ENCODE peak calls at places on chromosomes 12 and 14, in four cellular contexts. Y is PC-3, J is hepatocyte, N is SK-N-SH. R is an unnamed sample.

GRCh38 chr14:23077962-23078361 is 17.0 kb downstream of the ACIN1 start:
- DNase-seq in Y (no peak), J (no peak), N (no peak), R (no peak)

GRCh38 chr12:119115296-119115905 is 63.3 kb upstream of the HSPB8 start:
- DNase-seq in Y (peak; percentile 74), J (peak; percentile 79), N (peak; percentile 75), R (peak; percentile 37)

GRCh38 chr12:7966558-7966957 is 30.6 kb upstream of the SLC2A3 start:
- DNase-seq in Y (no peak), J (no peak), N (no peak), R (no peak)

GRCh38 chr12:124923906-124924734 is 9.7 kb upstream of the UBC start:
- DNase-seq in Y (peak; percentile 83), J (no peak), N (no peak), R (no peak)

GRCh38 chr14:76773188-76773885 is 12.1 kb downstream of the VASH1 start:
- DNase-seq in Y (peak; percentile 80), J (peak; percentile 83), N (peak; percentile 69), R (no peak)

GRCh38 chr12:124400124-124400523 is 105.2 kb downstream of the RFLNA start:
- DNase-seq in Y (no peak), J (no peak), N (no peak), R (no peak)

GRCh38 chr12:131939007-131939406 is 9.9 kb downstream of the PUS1 start:
- DNase-seq in Y (no peak), J (no peak), N (no peak), R (no peak)

GRCh38 chr12:86249276-86249675 is 6.9 kb downstream of the MGAT4C start:
- DNase-seq in Y (no peak), J (no peak), N (no peak), R (no peak)

GRCh38 chr14:26719514-26719913 is 121.7 kb upstream of the NOVA1 start:
- DNase-seq in Y (peak; percentile 86), J (no peak), N (no peak), R (no peak)

GRCh38 chr14:78086342-78086741 is 83.8 kb upstream of the NRXN3 start:
- DNase-seq in Y (no peak), J (no peak), N (no peak), R (no peak)

GRCh38 chr12:42332301-42332894 is 6.4 kb downstream of the PPHLN1 start:
- DNase-seq in Y (peak; percentile 67), J (peak; percentile 59), N (peak; percentile 56), R (peak; percentile 58)

GRCh38 chr14:58864751-58865519 is 227.2 kb downstream of the DACT1 start:
- DNase-seq in Y (peak; percentile 58), J (peak; percentile 45), N (peak; percentile 50), R (no peak)

GRCh38 chr14:22471545-22472121 is 117.4 kb downstream of the DAD1 start:
- DNase-seq in Y (peak; percentile 75), J (peak; percentile 73), N (peak; percentile 48), R (peak; percentile 84)

GRCh38 chr12:46124848-46125619 is 134.7 kb upstream of the SCAF11 start:
- DNase-seq in Y (peak; percentile 80), J (peak; percentile 82), N (peak; percentile 39), R (peak; percentile 84)

GRCh38 chr12:57517187-57517586 is 3.1 kb downstream of the DDIT3 start:
- DNase-seq in Y (peak; percentile 40), J (no peak), N (no peak), R (no peak)

GRCh38 chr12:3732901-3733300 is 20.0 kb downstream of the CRACR2A start:
- DNase-seq in Y (peak; percentile 10), J (no peak), N (no peak), R (no peak)

GRCh38 chr12:7141351-7142005 is 11.3 kb downstream of the CLSTN3 start:
- DNase-seq in Y (no peak), J (no peak), N (no peak), R (no peak)

GRCh38 chr14:51479584-51480305 is 172.0 kb upstream of the FRMD6 start:
- DNase-seq in Y (peak; percentile 16), J (peak; percentile 16), N (no peak), R (no peak)

GRCh38 chr14:100405752-100406455 is 82.8 kb downstream of the SLC25A47 start:
- DNase-seq in Y (no peak), J (no peak), N (no peak), R (no peak)

GRCh38 chr12:120090211-120090610 is 26.3 kb downstream of the RAB35 start:
- DNase-seq in Y (no peak), J (no peak), N (no peak), R (no peak)

GRCh38 chr12:45130881-45131281 is 80.0 kb upstream of the DBX2 start:
- DNase-seq in Y (peak; percentile 86), J (peak; percentile 68), N (peak; percentile 65), R (peak; percentile 53)

GRCh38 chr12:57612711-57613426 is 1.6 kb downstream of the ARHGEF25 start:
- DNase-seq in Y (no peak), J (no peak), N (no peak), R (no peak)

GRCh38 chr14:102499401-102500189 is 10.0 kb downstream of the ANKRD9 start:
- DNase-seq in Y (no peak), J (no peak), N (no peak), R (no peak)

GRCh38 chr12:32502693-32503510 is 103.5 kb downstream of the FGD4 start:
- DNase-seq in Y (no peak), J (peak; percentile 25), N (no peak), R (no peak)

GRCh38 chr14:55671641-55672040 is 91.6 kb downstream of the KTN1 start:
- DNase-seq in Y (no peak), J (no peak), N (no peak), R (no peak)

GRCh38 chr12:77965790-77966189 is 135.1 kb downstream of the NAV3 start:
- DNase-seq in Y (no peak), J (no peak), N (no peak), R (no peak)

GRCh38 chr14:51248041-51248987 is 8.3 kb downstream of the TMX1 start:
- DNase-seq in Y (no peak), J (no peak), N (no peak), R (peak; percentile 37)

GRCh38 chr12:120199595-120200306 is 1.2 kb downstream of the RPLP0 start:
- DNase-seq in Y (peak; percentile 52), J (no peak), N (no peak), R (peak; percentile 33)

GRCh38 chr12:130764475-130765185 is 48.5 kb upstream of the RIMBP2 start:
- DNase-seq in Y (peak; percentile 40), J (no peak), N (no peak), R (peak; percentile 59)

GRCh38 chr12:52213541-52214420 is 19.3 kb upstream of the KRT7 start:
- DNase-seq in Y (peak; percentile 96), J (peak; percentile 89), N (peak; percentile 82), R (peak; percentile 49)

GRCh38 chr12:128906485-128907137 is 53.3 kb downstream of the GLT1D1 start:
- DNase-seq in Y (no peak), J (no peak), N (no peak), R (no peak)

GRCh38 chr14:72801841-72802587 is 91.9 kb downstream of the DPF3 start:
- DNase-seq in Y (peak; percentile 78), J (no peak), N (no peak), R (no peak)

GRCh38 chr12:108442077-108442476 is 73.0 kb upstream of the FICD start:
- DNase-seq in Y (no peak), J (no peak), N (no peak), R (no peak)

GRCh38 chr12:108438687-108439086 is 76.4 kb upstream of the FICD start:
- DNase-seq in Y (no peak), J (no peak), N (no peak), R (no peak)

GRCh38 chr12:108442910-108443309 is 72.2 kb upstream of the FICD start:
- DNase-seq in Y (no peak), J (no peak), N (no peak), R (no peak)

GRCh38 chr12:108440736-108441135 is 74.3 kb upstream of the FICD start:
- DNase-seq in Y (no peak), J (no peak), N (no peak), R (no peak)

GRCh38 chr12:108441549-108441948 is 73.5 kb upstream of the FICD start:
- DNase-seq in Y (no peak), J (no peak), N (no peak), R (no peak)
- H3K9me2 ChIP-seq in Y (no peaks in the 10 kb centered on the region), J (no peaks in the 10 kb centered on the region), N (no peaks in the 10 kb centered on the region), R (no peaks in the 10 kb centered on the region)

GRCh38 chr12:70722584-70723343 is 85.5 kb upstream of the PTPRB start:
- DNase-seq in Y (no peak), J (no peak), N (peak; percentile 10), R (no peak)
- TF ChIP-seq EZH2phosphoT487 in Y (no peak), J (no peak), N (no peak), R (no peak)

GRCh38 chr14:98458702-98459101 is 813.3 kb downstream of the BCL11B start:
- DNase-seq in Y (no peak), J (no peak), N (no peak), R (no peak)
- H3K9me2 ChIP-seq in Y (no peaks in the 10 kb centered on the region), J (no peaks in the 10 kb centered on the region), N (no peaks in the 10 kb centered on the region), R (no peaks in the 10 kb centered on the region)

DNA sequence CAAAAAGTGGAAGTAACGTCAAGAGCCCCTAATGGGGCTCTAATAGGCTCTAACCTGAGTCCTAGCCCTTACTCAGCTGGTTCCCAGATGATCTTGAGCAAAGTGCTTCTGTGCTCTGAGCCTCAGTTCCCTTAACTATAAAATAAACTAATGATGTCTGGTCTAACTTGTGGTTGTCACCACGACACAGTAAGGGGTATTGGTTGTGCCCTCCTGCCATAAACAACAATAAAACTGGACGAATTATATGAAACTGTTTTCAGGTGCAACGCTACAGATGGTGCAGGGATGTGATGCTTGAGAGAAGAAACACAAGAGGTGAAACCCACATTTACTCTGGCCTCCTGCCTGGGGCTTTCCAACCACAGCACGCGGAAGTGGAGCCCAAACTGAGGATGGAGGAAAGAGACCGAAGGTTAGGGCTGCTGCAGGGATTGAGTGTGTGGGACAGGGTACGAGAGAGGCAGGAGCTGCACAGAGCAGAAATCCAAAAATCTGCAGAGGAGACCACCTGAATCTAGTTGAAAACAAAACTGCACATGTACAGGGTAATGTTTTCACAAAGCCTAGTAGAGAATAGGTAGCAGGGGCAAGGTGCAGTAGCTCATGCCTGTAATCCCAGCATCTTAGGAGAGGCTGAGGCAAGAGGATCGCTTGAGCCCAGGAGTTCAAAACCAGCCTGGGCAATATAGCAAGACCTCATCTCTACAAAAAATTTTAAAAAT is 45.6 kb upstream of the BCL2L14 start:
- DNase-seq in Y (no peak), J (no peak), N (no peak), R (peak; percentile 91)
- TF ChIP-seq EZH2phosphoT487 in Y (no peak), J (no peak), N (no peak), R (no peak)

GRCh38 chr12:71558445-71558844 is 105.2 kb downstream of the ZFC3H1 start:
- DNase-seq in Y (no peak), J (no peak), N (peak; percentile 38), R (no peak)

GRCh38 chr12:71556471-71556870 is 107.2 kb downstream of the ZFC3H1 start:
- DNase-seq in Y (no peak), J (no peak), N (no peak), R (no peak)

GRCh38 chr12:71551529-71551928 is 111.9 kb downstream of the LGR5 start:
- DNase-seq in Y (peak; percentile 44), J (no peak), N (peak; percentile 22), R (peak; percentile 14)

GRCh38 chr12:71552728-71553501 is 110.7 kb downstream of the ZFC3H1 start:
- DNase-seq in Y (no peak), J (no peak), N (no peak), R (no peak)

DNA sequence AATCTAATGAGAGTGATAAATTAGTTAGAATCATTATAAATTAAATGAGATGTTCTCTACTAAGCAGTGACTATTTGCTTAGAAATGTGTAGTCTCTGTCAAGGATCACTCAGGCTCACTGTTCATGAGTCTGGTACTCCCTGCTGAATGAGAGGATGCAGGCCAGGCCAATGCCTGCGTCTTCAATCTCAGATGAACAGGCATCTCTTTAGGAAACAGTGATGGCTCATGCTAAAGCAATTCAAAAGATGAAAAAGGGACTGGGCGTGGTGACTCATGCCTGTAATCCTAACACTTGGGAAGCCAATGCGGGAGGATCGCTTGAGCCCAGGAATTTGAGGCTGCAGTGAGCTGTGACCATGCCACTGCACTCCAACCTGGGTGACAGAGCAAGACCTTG is 106.8 kb downstream of the ZFC3H1 start:
- DNase-seq in Y (peak; percentile 89), J (peak; percentile 26), N (no peak), R (no peak)
- H3K9me2 ChIP-seq in Y (no peaks in the 10 kb centered on the region), J (no peaks in the 10 kb centered on the region), N (no peaks in the 10 kb centered on the region), R (no peaks in the 10 kb centered on the region)